ENCODE peak calls at places on chromosomes 11 and 22, in six cellular contexts. R is fibroblast of mammary gland; L is stimulated activated CD8-positive, alpha-beta memory T cell treated with anti-CD3 and anti-CD28 coated beads, Interleukin-4, amount 100 ng/mL, for 1 hour; C is cardiac septum; O is aorta; Z is AG09309. P is an unnamed sample.

GRCh38 chr22:28023036-28023435 is 104.0 kb upstream of the PITPNB start:
- DNase-seq in C (peak; percentile 53), Z (no peak), L (no peak), R (no peak), O (peak; percentile 62), P (peak; percentile 26)

GRCh38 chr11:61963282-61964057 is 4.0 kb downstream of the FTH1 start:
- DNase-seq in L (no peak), O (peak; percentile 71), Z (no peak), C (peak; percentile 74), R (peak; percentile 69), P (peak; percentile 59)

GRCh38 chr22:47151490-47151889 is 389.0 kb downstream of the TBC1D22A start:
- DNase-seq in L (no peak), Z (no peak), O (no peak), R (peak; percentile 30), C (no peak), P (no peak)

GRCh38 chr22:38760477-38761201 is 4.8 kb upstream of the SUN2 start:
- DNase-seq in L (no peak), Z (no peak), C (no peak), O (no peak), R (peak; percentile 69), P (no peak)

GRCh38 chr11:134223066-134223465 is 701 bp downstream of the NCAPD3 start:
- DNase-seq in C (no peak), O (no peak), Z (no peak), R (no peak), L (no peak), P (no peak)

GRCh38 chr22:31822523-31822922 is 68.7 kb downstream of the DEPDC5 start:
- DNase-seq in R (no peak), O (no peak), C (no peak), Z (no peak), L (no peak), P (no peak)

GRCh38 chr11:114229062-114229450 is 67.1 kb upstream of the NNMT start:
- DNase-seq in L (no peak), O (no peak), C (no peak), R (no peak), Z (no peak), P (no peak)

GRCh38 chr22:37533995-37534394 is 14.8 kb upstream of the CARD10 start:
- DNase-seq in R (peak; percentile 87), L (no peak), C (no peak), O (no peak), Z (no peak), P (no peak)

GRCh38 chr11:75812542-75813040 is 2.4 kb upstream of the UVRAG start:
- DNase-seq in Z (no peak), R (peak; percentile 9), L (no peak), O (no peak), C (no peak), P (no peak)

GRCh38 chr11:12090061-12090572 is 20.3 kb upstream of the MICAL2 start:
- DNase-seq in C (no peak), L (no peak), O (no peak), R (peak; percentile 78), Z (no peak), P (no peak)

GRCh38 chr22:50074551-50075042 is 10.6 kb downstream of the MLC1 start:
- DNase-seq in R (no peak), C (no peak), Z (no peak), O (peak; percentile 62), L (no peak), P (no peak)

GRCh38 chr11:18794956-18795355 is 3.4 kb upstream of the PTPN5 start:
- DNase-seq in C (no peak), L (no peak), O (no peak), R (no peak), Z (no peak), P (no peak)

GRCh38 chr11:113457784-113458183 is 17.4 kb downstream of the DRD2 start:
- DNase-seq in L (no peak), Z (no peak), R (no peak), O (no peak), C (no peak), P (no peak)

GRCh38 chr11:130846606-130847005 is 69.7 kb downstream of the SNX19 start:
- DNase-seq in O (no peak), Z (no peak), C (no peak), R (peak; percentile 47), L (no peak), P (no peak)

GRCh38 chr11:120561286-120561685 is 49.7 kb downstream of the GRIK4 start:
- DNase-seq in L (no peak), Z (no peak), C (no peak), O (peak; percentile 27), R (no peak), P (no peak)

GRCh38 chr11:30143098-30143705 is 87.6 kb upstream of the FSHB start:
- DNase-seq in C (no peak), Z (no peak), O (no peak), R (peak; percentile 30), L (no peak), P (no peak)